ENCODE peak calls at places on chromosomes 1 and 21, in six cellular contexts. F is ascending aorta; V is stimulated activated CD8-positive, alpha-beta memory T cell treated with anti-CD3 and anti-CD28 coated beads, Interleukin-7, amount 100 ng/mL, for 48 hours; L is mucosa of gallbladder; X is effector memory CD4-positive, alpha-beta T cell; Q is fibroblast of villous mesenchyme. B is an unnamed sample.

GRCh38 chr1:183093821-183094287 is 70.6 kb downstream of the LAMC1 start:
- DNase-seq in X (no peak), V (no peak), Q (peak; percentile 75), F (no peak), L (no peak), B (peak; percentile 50)

GRCh38 chr1:207069858-207070506 is 16.9 kb downstream of the PFKFB2 start:
- DNase-seq in L (no peak), Q (no peak), V (no peak), X (no peak), F (no peak), B (no peak)

GRCh38 chr1:214445846-214446614 is 105.4 kb downstream of the PTPN14 start:
- DNase-seq in X (no peak), V (no peak), Q (peak; percentile 96), F (no peak), L (no peak), B (peak; percentile 97)

GRCh38 chr1:53936430-53936829 is 9.1 kb downstream of the IFT25 start:
- DNase-seq in Q (no peak), V (no peak), L (no peak), F (no peak), X (no peak), B (no peak)

GRCh38 chr1:18816808-18817207 is 42.7 kb downstream of the TAS1R2 start:
- DNase-seq in V (no peak), F (no peak), L (no peak), Q (no peak), X (no peak), B (no peak)

GRCh38 chr1:52180176-52180575 is 38.3 kb downstream of the ZFYVE9 start:
- DNase-seq in L (no peak), F (no peak), X (no peak), Q (no peak), V (no peak), B (no peak)

GRCh38 chr1:21614419-21615115 is 54.6 kb downstream of the RAP1GAP start:
- DNase-seq in L (peak; percentile 31), Q (no peak), V (no peak), F (no peak), X (no peak), B (no peak)

GRCh38 chr21:45525153-45525909 is 16.9 kb downstream of the SLC19A1 start:
- DNase-seq in V (no peak), Q (no peak), F (peak; percentile 61), X (no peak), L (peak; percentile 48), B (no peak)

GRCh38 chr1:160354388-160354985 is 11.3 kb downstream of the NCSTN start:
- DNase-seq in Q (peak; percentile 13), V (no peak), X (no peak), F (no peak), L (no peak), B (peak; percentile 30)

GRCh38 chr1:67945733-67946374 is 104.6 kb downstream of the DIRAS3 start:
- DNase-seq in L (peak; percentile 28), X (no peak), V (no peak), F (no peak), Q (peak; percentile 29), B (no peak)

GRCh38 chr1:38151399-38151798 is 104.8 kb upstream of the POU3F1 start:
- DNase-seq in Q (no peak), V (no peak), F (no peak), X (no peak), L (no peak), B (no peak)

GRCh38 chr1:181083842-181084605 is 4.5 kb upstream of the IER5 start:
- DNase-seq in X (peak; percentile 32), Q (peak; percentile 77), V (no peak), L (peak; percentile 63), F (peak; percentile 73), B (peak; percentile 55)

GRCh38 chr1:211518330-211519289 is 26.6 kb upstream of the RD3 start:
- DNase-seq in F (no peak), X (no peak), L (no peak), V (no peak), Q (no peak), B (no peak)

GRCh38 chr1:16461681-16462080 is 21.2 kb downstream of the NECAP2 start:
- DNase-seq in F (no peak), Q (no peak), V (no peak), L (no peak), X (no peak), B (no peak)

GRCh38 chr1:21022279-21023040 is 154.2 kb downstream of the EIF4G3 start:
- DNase-seq in F (peak; percentile 84), L (peak; percentile 83), V (peak; percentile 16), Q (peak; percentile 99), X (no peak), B (peak; percentile 97)

GRCh38 chr1:82818596-82818995 is 1017.9 kb downstream of the ADGRL2 start:
- DNase-seq in F (no peak), Q (no peak), L (no peak), X (no peak), V (no peak), B (no peak)

GRCh38 chr21:34642211-34643075 is 26.4 kb upstream of the CLIC6 start:
- DNase-seq in F (no peak), X (no peak), L (no peak), V (peak; percentile 11), Q (peak; percentile 30), B (peak; percentile 75)

GRCh38 chr21:43329361-43330269 is 97.3 kb downstream of the SIK1 start:
- DNase-seq in Q (no peak), V (no peak), X (no peak), L (no peak), F (no peak), B (no peak)

GRCh38 chr1:29474274-29474824 is 238.0 kb downstream of the PTPRU start:
- DNase-seq in V (no peak), F (peak; percentile 28), L (no peak), Q (no peak), X (no peak), B (no peak)

GRCh38 chr1:228377664-228378452 is 28.8 kb downstream of the TRIM11 start:
- DNase-seq in Q (no peak), F (no peak), X (no peak), L (no peak), V (no peak), B (no peak)

GRCh38 chr1:98090351-98090750 is 169.5 kb upstream of the DPYD start:
- DNase-seq in X (no peak), V (no peak), F (no peak), L (no peak), Q (no peak), B (peak; percentile 52)

GRCh38 chr1:23526329-23527041 is 4.5 kb downstream of the E2F2 start:
- DNase-seq in L (no peak), V (no peak), Q (no peak), X (no peak), F (no peak), B (no peak)

GRCh38 chr1:225658041-225658440 is 5.1 kb upstream of the ENAH start:
- DNase-seq in F (no peak), X (no peak), Q (no peak), V (no peak), L (no peak), B (no peak)